ENCODE peak calls at places on chromosomes 4 and X, in five cellular contexts. R is uterus, S is GM23338, E is transverse colon, N is cardiac muscle cell. V is an unnamed sample. For H3K36me3, the result is how much of the 10 kb centered on the place peaks cover.

GRCh38 chrX:40863671-40864070 is 128.3 kb upstream of the MED14 start:
- DNase-seq in N (no peak), E (no peak), S (no peak), R (no peak), V (no peak)

GRCh38 chrX:34918856-34919255 is 23.7 kb upstream of the FAM47B start:
- DNase-seq in R (no peak), E (no peak), S (peak), N (peak), V (peak)

GRCh38 chr4:15197005-15197404 is 194.7 kb downstream of the CPEB2 start:
- DNase-seq in R (no peak), N (peak), E (no peak), S (peak), V (peak)

GRCh38 chr4:173538148-173538902 is 8.3 kb upstream of the HAND2 start:
- DNase-seq in N (peak), R (peak), E (no peak), S (peak), V (no peak)

GRCh38 chr4:147015531-147015930 is 69.9 kb upstream of the TTC29 start:
- DNase-seq in E (no peak), R (no peak), S (no peak), N (no peak), V (no peak)

GRCh38 chrX:46758163-46758955 is 559 bp downstream of the SLC9A7 start:
- DNase-seq in S (peak), E (peak), N (peak), R (no peak), V (no peak)

GRCh38 chr4:74230902-74231499 is 73.1 kb downstream of the MTHFD2L start:
- DNase-seq in N (no peak), E (peak), S (no peak), R (no peak), V (no peak)

GRCh38 chr4:122652379-122652778 is 31.5 kb upstream of the IL21 start:
- DNase-seq in S (peak), R (no peak), N (peak), E (peak), V (peak)

GRCh38 chr4:106160560-106160959 is 155.4 kb downstream of the TBCK start:
- DNase-seq in N (no peak), R (no peak), E (no peak), S (no peak), V (no peak)

GRCh38 chr4:57149833-57150232 is 39.6 kb upstream of the IGFBP7 start:
- DNase-seq in R (no peak), N (no peak), S (no peak), E (no peak), V (no peak)

GRCh38 chr4:22670953-22671352 is 21.8 kb upstream of the GBA3 start:
- DNase-seq in E (no peak), R (no peak), S (no peak), N (peak), V (no peak)

GRCh38 chr4:2243682-2244380 is 1.9 kb upstream of the HAUS3 start:
- DNase-seq in R (peak), E (peak), S (no peak), N (peak), V (peak)

GRCh38 chr4:2296621-2297601 is 35.0 kb upstream of the MXD4 start:
- DNase-seq in N (peak), R (no peak), S (no peak), E (no peak), V (no peak)

GRCh38 chr4:114349543-114350175 is 248.9 kb upstream of the UGT8 start:
- DNase-seq in E (no peak), R (no peak), N (no peak), S (no peak), V (no peak)

GRCh38 chr4:507745-508512 is 8.9 kb downstream of the PIGG start:
- DNase-seq in N (no peak), E (no peak), S (no peak), R (no peak), V (no peak)

GRCh38 chr4:508675-509373 is 9.8 kb downstream of the PIGG start:
- DNase-seq in R (no peak), S (no peak), N (no peak), E (no peak), V (no peak)

GRCh38 chr4:504076-504475 is 5.1 kb downstream of the PIGG start:
- DNase-seq in E (no peak), N (no peak), R (no peak), S (no peak), V (no peak)

GRCh38 chr4:513327-513726 is 14.3 kb downstream of the PIGG start:
- DNase-seq in R (no peak), E (no peak), N (no peak), S (no peak), V (no peak)

GRCh38 chr4:509374-509676 is 10.3 kb downstream of the PIGG start:
- DNase-seq in S (no peak), R (no peak), N (no peak), E (no peak), V (no peak)
- H3K36me3 ChIP-seq in S (under half), R (under half), N (under half), E (half or more), V (under half)

GRCh38 chrX:72297953-72298730 is 7.6 kb downstream of the CITED1 start:
- DNase-seq in E (no peak), R (no peak), N (no peak), S (peak), V (peak)
- TF ChIP-seq CTCF in E (no peak), R (no peak), N (peak), S (peak), V (peak)

GRCh38 chr4:139913398-139913990 is 240.5 kb downstream of the MAML3 start:
- DNase-seq in E (no peak), R (no peak), N (no peak), S (no peak), V (no peak)
- H3K4me3 ChIP-seq in E (no peak), R (no peak), N (no peak), S (no peak), V (no peak)

DNA sequence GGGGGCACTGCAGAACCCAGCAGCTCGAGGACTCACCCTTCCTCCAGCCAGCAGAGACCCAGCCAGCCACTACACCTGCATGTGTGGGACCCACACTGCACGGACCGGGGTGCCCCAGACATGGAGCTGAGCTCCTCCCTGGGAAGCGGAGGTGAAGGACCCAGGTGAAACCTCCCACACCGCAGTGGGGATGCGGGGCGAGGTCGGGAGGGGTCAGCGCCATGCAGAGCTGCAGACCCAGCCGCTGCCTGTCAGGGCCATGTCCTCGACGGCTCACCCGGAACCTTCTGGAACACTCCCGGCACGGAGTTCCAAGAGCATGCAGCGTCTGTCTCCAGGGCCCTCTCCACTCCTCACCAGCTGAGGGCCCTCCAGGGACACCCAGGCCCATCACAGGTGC is 42.6 kb downstream of the GAK start:
- DNase-seq in N (no peak), S (no peak), E (no peak), R (no peak), V (no peak)
- H3K36me3 ChIP-seq in N (under half), S (under half), E (under half), R (under half), V (under half)

GRCh38 chr4:161206528-161207080 is 957.2 kb downstream of the FSTL5 start:
- DNase-seq in N (no peak), S (no peak), E (no peak), R (no peak), V (no peak)
- TF ChIP-seq CTCF in N (no peak), S (no peak), E (no peak), R (no peak), V (no peak)

V was measured in Caco-2.